ENCODE peak calls at places on chromosomes 13 and 19, in six cellular contexts. P is activated CD8-positive, alpha-beta memory T cell treated with anti-CD3 and anti-CD28 coated beads for 1 hour; Z is memory B cell; H is amygdala; G is A549; A is upper lobe of right lung. F is an unnamed sample.

GRCh38 chr13:43792456-43792855 is 5.7 kb upstream of the ENOX1 start:
- DNase-seq in Z (no peak), P (no peak), A (no peak), G (no peak), H (no peak), F (no peak)

GRCh38 chr19:15115762-15116615 is 8.8 kb downstream of the SYDE1 start:
- DNase-seq in Z (no peak), H (no peak), G (no peak), P (no peak), A (no peak), F (no peak)

GRCh38 chr13:51684076-51684475 is 99.8 kb downstream of the WDFY2 start:
- DNase-seq in H (no peak), P (no peak), G (no peak), A (no peak), Z (no peak), F (no peak)

GRCh38 chr13:40145139-40145538 is 489.7 kb downstream of the COG6 start:
- DNase-seq in A (no peak), G (no peak), Z (no peak), P (no peak), H (no peak), F (no peak)

GRCh38 chr19:5666921-5667610 is 13.2 kb downstream of the MICOS13 start:
- DNase-seq in P (no peak), G (no peak), Z (no peak), A (no peak), H (no peak), F (no peak)

GRCh38 chr13:24083722-24084421 is 76.6 kb upstream of the SPATA13 start:
- DNase-seq in P (no peak), H (peak), A (no peak), G (no peak), Z (no peak), F (no peak)

GRCh38 chr19:38851622-38852230 is 1.9 kb upstream of the HNRNPL start:
- DNase-seq in A (peak), P (no peak), G (peak), Z (peak), H (peak), F (peak)

GRCh38 chr13:99057310-99057975 is 79.6 kb upstream of the DOCK9 start:
- DNase-seq in G (peak), Z (no peak), H (no peak), A (no peak), P (no peak), F (no peak)

GRCh38 chr19:47232422-47233211 is 1.6 kb upstream of the BBC3 start:
- DNase-seq in H (no peak), G (no peak), Z (no peak), A (no peak), P (no peak), F (no peak)

GRCh38 chr19:17468302-17469091 is 1.8 kb upstream of the SLC27A1 start:
- DNase-seq in H (no peak), Z (no peak), A (peak), P (no peak), G (no peak), F (no peak)

GRCh38 chr19:2059422-2060201 is 8.6 kb upstream of the MKNK2 start:
- DNase-seq in A (peak), Z (no peak), G (peak), P (no peak), H (no peak), F (no peak)